ENCODE peak calls at places on chromosomes 12 and 14, in eight cellular contexts. One of them, this sample, is unnamed.

GRCh38 chr14:38752750-38753149 is 350.3 kb downstream of the SEC23A start:
- DNase-seq in HepG2: no peak
- DNase-seq in body of pancreas: no peak
- DNase-seq in astrocyte of the cerebellum: no peak
- DNase-seq in cardiac fibroblast: no peak
- DNase-seq in left ventricle myocardium inferior: no peak
- DNase-seq in Jurkat, Clone E6-1: no peak
- DNase-seq in OCI-LY7: no peak
- DNase-seq in this sample: no peak

GRCh38 chr14:44982594-44982993 is 20.6 kb downstream of the TOGARAM1 start:
- DNase-seq in OCI-LY7: no peak
- DNase-seq in body of pancreas: no peak
- DNase-seq in cardiac fibroblast: no peak
- DNase-seq in Jurkat, Clone E6-1: no peak
- DNase-seq in astrocyte of the cerebellum: no peak
- DNase-seq in left ventricle myocardium inferior: no peak
- DNase-seq in HepG2: no peak
- DNase-seq in this sample: no peak

GRCh38 chr12:3726455-3726854 is 26.5 kb downstream of the CRACR2A start:
- DNase-seq in HepG2: no peak
- DNase-seq in cardiac fibroblast: no peak
- DNase-seq in Jurkat, Clone E6-1: peak; percentile 46
- DNase-seq in astrocyte of the cerebellum: no peak
- DNase-seq in OCI-LY7: no peak
- DNase-seq in left ventricle myocardium inferior: no peak
- DNase-seq in body of pancreas: no peak
- DNase-seq in this sample: no peak

GRCh38 chr14:44567997-44568396 is 60.9 kb upstream of the FSCB start:
- DNase-seq in cardiac fibroblast: no peak
- DNase-seq in HepG2: no peak
- DNase-seq in Jurkat, Clone E6-1: no peak
- DNase-seq in body of pancreas: peak; percentile 6
- DNase-seq in OCI-LY7: no peak
- DNase-seq in astrocyte of the cerebellum: no peak
- DNase-seq in left ventricle myocardium inferior: no peak
- DNase-seq in this sample: no peak

GRCh38 chr12:59839514-59839913 is 243.7 kb downstream of the SLC16A7 start:
- DNase-seq in body of pancreas: no peak
- DNase-seq in Jurkat, Clone E6-1: no peak
- DNase-seq in HepG2: no peak
- DNase-seq in astrocyte of the cerebellum: no peak
- DNase-seq in OCI-LY7: no peak
- DNase-seq in cardiac fibroblast: peak; percentile 5
- DNase-seq in left ventricle myocardium inferior: no peak
- DNase-seq in this sample: no peak

GRCh38 chr12:843609-844008 is 91.2 kb downstream of the WNK1 start:
- DNase-seq in HepG2: no peak
- DNase-seq in OCI-LY7: no peak
- DNase-seq in body of pancreas: no peak
- DNase-seq in Jurkat, Clone E6-1: peak; percentile 29
- DNase-seq in astrocyte of the cerebellum: no peak
- DNase-seq in cardiac fibroblast: peak; percentile 35
- DNase-seq in left ventricle myocardium inferior: no peak
- DNase-seq in this sample: no peak

GRCh38 chr12:130157998-130158774 is 4.1 kb upstream of the FZD10 start:
- DNase-seq in left ventricle myocardium inferior: no peak
- DNase-seq in OCI-LY7: no peak
- DNase-seq in HepG2: no peak
- DNase-seq in body of pancreas: no peak
- DNase-seq in Jurkat, Clone E6-1: no peak
- DNase-seq in cardiac fibroblast: no peak
- DNase-seq in astrocyte of the cerebellum: no peak
- DNase-seq in this sample: no peak

GRCh38 chr12:34405286-34406227 is 383.3 kb downstream of the ALG10 start:
- DNase-seq in astrocyte of the cerebellum: no peak
- DNase-seq in left ventricle myocardium inferior: peak; percentile 8
- DNase-seq in body of pancreas: peak; percentile 2
- DNase-seq in OCI-LY7: no peak
- DNase-seq in Jurkat, Clone E6-1: no peak
- DNase-seq in cardiac fibroblast: no peak
- DNase-seq in HepG2: no peak
- DNase-seq in this sample: peak; percentile 2

GRCh38 chr14:36510078-36510799 is 9.8 kb downstream of the NKX2-1 start:
- DNase-seq in cardiac fibroblast: no peak
- DNase-seq in astrocyte of the cerebellum: no peak
- DNase-seq in OCI-LY7: no peak
- DNase-seq in Jurkat, Clone E6-1: peak; percentile 57
- DNase-seq in HepG2: no peak
- DNase-seq in left ventricle myocardium inferior: no peak
- DNase-seq in body of pancreas: no peak
- DNase-seq in this sample: no peak
- H3K4me3 ChIP-seq in cardiac fibroblast: no peak overlapping the region
- H3K4me3 ChIP-seq in astrocyte of the cerebellum: no peak overlapping the region
- H3K4me3 ChIP-seq in OCI-LY7: no peak overlapping the region
- H3K4me3 ChIP-seq in Jurkat, Clone E6-1: no peak overlapping the region
- H3K4me3 ChIP-seq in HepG2: no peak overlapping the region
- H3K4me3 ChIP-seq in left ventricle myocardium inferior: no peak overlapping the region
- H3K4me3 ChIP-seq in body of pancreas: no peak overlapping the region
- H3K4me3 ChIP-seq in this sample: no peak overlapping the region

DNA sequence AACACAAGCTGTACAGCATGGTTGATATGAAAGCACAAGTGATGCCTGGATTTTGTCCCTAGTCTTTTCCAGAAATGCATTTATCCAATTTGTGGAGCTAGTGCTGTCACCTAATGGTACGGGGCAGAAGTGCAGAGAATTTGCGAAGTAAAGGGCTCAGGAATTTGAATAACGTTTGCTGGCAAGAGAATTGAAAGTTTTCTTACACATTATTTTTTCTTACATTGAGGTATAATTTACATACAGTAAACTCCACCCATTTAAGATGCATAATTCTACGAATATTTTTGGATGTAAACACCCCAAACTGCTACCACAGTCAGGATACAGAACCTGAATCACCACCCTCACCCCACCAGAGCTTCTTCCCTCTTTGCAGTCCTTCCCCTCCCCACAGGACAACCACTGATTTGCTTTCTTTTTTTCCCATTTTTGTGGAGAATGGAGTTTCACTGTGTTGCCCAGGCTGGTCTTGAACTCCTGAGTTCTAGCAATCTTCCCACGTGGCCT is 3.5 kb downstream of the AICDA start:
- DNase-seq in cardiac fibroblast: peak; percentile 77
- DNase-seq in OCI-LY7: peak; percentile 67
- DNase-seq in Jurkat, Clone E6-1: no peak
- DNase-seq in HepG2: peak; percentile 28
- DNase-seq in body of pancreas: peak; percentile 6
- DNase-seq in astrocyte of the cerebellum: peak; percentile 23
- DNase-seq in left ventricle myocardium inferior: no peak
- DNase-seq in this sample: peak; percentile 22
- H3K4me3 ChIP-seq in cardiac fibroblast: no peak overlapping the region
- H3K4me3 ChIP-seq in OCI-LY7: peak overlapping the region; percentile 72
- H3K4me3 ChIP-seq in Jurkat, Clone E6-1: no peak overlapping the region
- H3K4me3 ChIP-seq in HepG2: no peak overlapping the region
- H3K4me3 ChIP-seq in body of pancreas: no peak overlapping the region
- H3K4me3 ChIP-seq in astrocyte of the cerebellum: no peak overlapping the region
- H3K4me3 ChIP-seq in left ventricle myocardium inferior: no peak overlapping the region
- H3K4me3 ChIP-seq in this sample: no peak overlapping the region

GRCh38 chr12:2194571-2194970 is 141.8 kb downstream of the CACNA1C start:
- DNase-seq in OCI-LY7: no peak
- DNase-seq in Jurkat, Clone E6-1: no peak
- DNase-seq in HepG2: no peak
- DNase-seq in left ventricle myocardium inferior: no peak
- DNase-seq in astrocyte of the cerebellum: no peak
- DNase-seq in body of pancreas: no peak
- DNase-seq in cardiac fibroblast: no peak
- DNase-seq in this sample: no peak

GRCh38 chr12:2198088-2198501 is 145.3 kb downstream of the CACNA1C start:
- DNase-seq in left ventricle myocardium inferior: no peak
- DNase-seq in cardiac fibroblast: peak; percentile 67
- DNase-seq in HepG2: no peak
- DNase-seq in body of pancreas: no peak
- DNase-seq in Jurkat, Clone E6-1: no peak
- DNase-seq in OCI-LY7: no peak
- DNase-seq in astrocyte of the cerebellum: peak; percentile 80
- DNase-seq in this sample: no peak

GRCh38 chr12:2194060-2194459 is 141.3 kb downstream of the CACNA1C start:
- DNase-seq in body of pancreas: no peak
- DNase-seq in cardiac fibroblast: no peak
- DNase-seq in HepG2: no peak
- DNase-seq in astrocyte of the cerebellum: no peak
- DNase-seq in Jurkat, Clone E6-1: no peak
- DNase-seq in OCI-LY7: no peak
- DNase-seq in left ventricle myocardium inferior: no peak
- DNase-seq in this sample: no peak

GRCh38 chr12:2195085-2195484 is 142.3 kb downstream of the CACNA1C start:
- DNase-seq in left ventricle myocardium inferior: no peak
- DNase-seq in HepG2: no peak
- DNase-seq in astrocyte of the cerebellum: no peak
- DNase-seq in OCI-LY7: no peak
- DNase-seq in body of pancreas: no peak
- DNase-seq in Jurkat, Clone E6-1: no peak
- DNase-seq in cardiac fibroblast: no peak
- DNase-seq in this sample: no peak

DNA sequence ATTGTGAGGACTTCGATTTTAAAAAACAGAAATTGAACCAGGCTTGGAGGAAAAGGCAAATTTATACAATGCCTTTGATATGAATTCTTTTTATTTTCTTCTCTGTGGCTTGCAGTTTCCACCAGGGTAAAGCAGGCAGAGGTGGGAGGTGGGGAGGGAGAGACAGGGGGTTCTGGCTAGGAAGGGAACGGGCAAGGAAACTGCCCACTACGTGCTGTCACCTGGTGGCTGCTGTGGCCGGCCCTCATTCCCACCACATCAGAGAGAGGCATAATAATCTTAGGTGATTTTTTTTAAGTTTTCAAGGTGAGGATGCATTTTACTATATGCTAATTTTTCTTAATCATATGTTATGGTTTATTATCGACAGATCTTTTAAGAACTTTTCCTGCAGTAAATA is 145.8 kb downstream of the CACNA1C start:
- DNase-seq in left ventricle myocardium inferior: no peak
- DNase-seq in astrocyte of the cerebellum: no peak
- DNase-seq in cardiac fibroblast: no peak
- DNase-seq in Jurkat, Clone E6-1: no peak
- DNase-seq in OCI-LY7: no peak
- DNase-seq in body of pancreas: no peak
- DNase-seq in HepG2: no peak
- DNase-seq in this sample: no peak
- H3K4me3 ChIP-seq in left ventricle myocardium inferior: no peak overlapping the region
- H3K4me3 ChIP-seq in astrocyte of the cerebellum: no peak overlapping the region
- H3K4me3 ChIP-seq in cardiac fibroblast: no peak overlapping the region
- H3K4me3 ChIP-seq in Jurkat, Clone E6-1: no peak overlapping the region
- H3K4me3 ChIP-seq in OCI-LY7: no peak overlapping the region
- H3K4me3 ChIP-seq in body of pancreas: no peak overlapping the region
- H3K4me3 ChIP-seq in HepG2: no peak overlapping the region
- H3K4me3 ChIP-seq in this sample: no peak overlapping the region

DNA sequence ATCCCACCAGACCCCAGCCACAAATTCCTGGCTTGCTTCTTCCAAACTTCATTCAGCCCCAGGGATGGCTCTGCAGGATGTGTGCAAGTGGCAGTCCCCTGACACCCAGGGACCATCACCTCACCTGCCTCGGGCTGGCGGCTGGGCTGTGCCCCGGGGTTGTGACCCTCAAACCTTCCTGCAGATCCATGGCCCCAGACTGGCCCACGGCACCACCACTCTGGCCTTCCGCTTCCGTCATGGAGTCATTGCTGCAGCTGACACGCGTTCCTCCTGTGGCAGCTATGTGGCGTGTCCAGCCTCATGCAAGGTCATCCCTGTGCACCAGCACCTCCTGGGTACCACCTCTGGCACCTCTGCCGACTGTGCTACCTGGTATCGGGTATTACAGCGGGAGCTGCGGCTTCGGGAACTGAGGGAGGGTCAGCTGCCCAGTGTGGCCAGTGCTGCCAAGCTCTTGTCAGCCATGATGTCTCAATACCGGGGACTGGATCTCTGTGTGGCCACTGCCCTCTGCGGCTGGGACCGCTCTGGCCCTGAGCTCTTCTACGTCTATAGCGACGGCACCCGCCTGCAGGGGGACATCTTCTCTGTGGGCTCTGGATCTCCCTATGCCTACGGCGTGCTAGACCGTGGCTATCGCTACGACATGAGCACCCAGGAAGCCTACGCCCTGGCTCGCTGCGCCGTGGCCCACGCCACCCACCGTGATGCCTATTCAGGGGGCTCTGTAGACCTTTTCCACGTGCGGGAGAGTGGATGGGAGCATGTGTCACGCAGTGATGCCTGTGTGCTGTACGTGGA is at the start of gene PSMB11:
- DNase-seq in body of pancreas: no peak
- DNase-seq in OCI-LY7: no peak
- DNase-seq in HepG2: no peak
- DNase-seq in Jurkat, Clone E6-1: no peak
- DNase-seq in left ventricle myocardium inferior: no peak
- DNase-seq in cardiac fibroblast: no peak
- DNase-seq in astrocyte of the cerebellum: no peak
- DNase-seq in this sample: no peak
- H3K4me3 ChIP-seq in body of pancreas: no peak within 1 kb of the TSS
- H3K4me3 ChIP-seq in OCI-LY7: no peak within 1 kb of the TSS
- H3K4me3 ChIP-seq in HepG2: no peak within 1 kb of the TSS
- H3K4me3 ChIP-seq in Jurkat, Clone E6-1: no peak within 1 kb of the TSS
- H3K4me3 ChIP-seq in left ventricle myocardium inferior: no peak within 1 kb of the TSS
- H3K4me3 ChIP-seq in cardiac fibroblast: no peak within 1 kb of the TSS
- H3K4me3 ChIP-seq in astrocyte of the cerebellum: no peak within 1 kb of the TSS
- H3K4me3 ChIP-seq in this sample: no peak within 1 kb of the TSS

GRCh38 chr12:116133609-116134214 is 143.8 kb downstream of the MED13L start:
- DNase-seq in HepG2: no peak
- DNase-seq in body of pancreas: no peak
- DNase-seq in OCI-LY7: no peak
- DNase-seq in Jurkat, Clone E6-1: no peak
- DNase-seq in left ventricle myocardium inferior: no peak
- DNase-seq in cardiac fibroblast: no peak
- DNase-seq in astrocyte of the cerebellum: no peak
- DNase-seq in this sample: no peak

GRCh38 chr12:116127858-116128257 is 149.6 kb downstream of the MED13L start:
- DNase-seq in astrocyte of the cerebellum: no peak
- DNase-seq in HepG2: no peak
- DNase-seq in left ventricle myocardium inferior: no peak
- DNase-seq in cardiac fibroblast: no peak
- DNase-seq in Jurkat, Clone E6-1: no peak
- DNase-seq in OCI-LY7: no peak
- DNase-seq in body of pancreas: no peak
- DNase-seq in this sample: no peak

GRCh38 chr12:116128779-116129178 is 148.7 kb downstream of the MED13L start:
- DNase-seq in body of pancreas: no peak
- DNase-seq in Jurkat, Clone E6-1: no peak
- DNase-seq in astrocyte of the cerebellum: no peak
- DNase-seq in HepG2: no peak
- DNase-seq in cardiac fibroblast: no peak
- DNase-seq in left ventricle myocardium inferior: no peak
- DNase-seq in OCI-LY7: no peak
- DNase-seq in this sample: no peak

GRCh38 chr12:116133149-116133548 is 144.3 kb downstream of the MED13L start:
- DNase-seq in astrocyte of the cerebellum: no peak
- DNase-seq in Jurkat, Clone E6-1: no peak
- DNase-seq in body of pancreas: no peak
- DNase-seq in HepG2: peak; percentile 78
- DNase-seq in OCI-LY7: no peak
- DNase-seq in left ventricle myocardium inferior: no peak
- DNase-seq in cardiac fibroblast: peak; percentile 38
- DNase-seq in this sample: no peak

DNA sequence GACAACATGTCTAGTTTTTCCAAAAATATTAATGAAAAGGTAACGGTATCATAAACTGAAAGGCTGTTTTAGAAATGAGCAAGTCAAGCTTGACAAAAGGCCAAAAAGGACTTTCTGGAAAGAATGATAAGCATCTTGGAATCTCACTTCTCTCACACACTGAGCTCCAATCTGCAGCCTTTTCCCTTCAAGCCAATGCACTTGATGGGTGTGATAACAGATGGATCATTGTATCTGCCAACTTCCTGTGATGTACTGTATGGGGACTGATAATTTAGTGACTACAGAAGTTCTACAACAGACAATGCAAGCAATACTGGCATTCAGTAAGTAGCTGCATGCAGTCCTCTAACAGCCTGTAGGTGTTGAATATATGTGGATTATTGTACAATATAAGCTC is 147.1 kb downstream of the MED13L start:
- DNase-seq in Jurkat, Clone E6-1: no peak
- DNase-seq in cardiac fibroblast: peak; percentile 10
- DNase-seq in left ventricle myocardium inferior: no peak
- DNase-seq in astrocyte of the cerebellum: no peak
- DNase-seq in OCI-LY7: no peak
- DNase-seq in HepG2: no peak
- DNase-seq in body of pancreas: no peak
- DNase-seq in this sample: no peak
- H3K4me3 ChIP-seq in Jurkat, Clone E6-1: no peak overlapping the region
- H3K4me3 ChIP-seq in cardiac fibroblast: no peak overlapping the region
- H3K4me3 ChIP-seq in left ventricle myocardium inferior: no peak overlapping the region
- H3K4me3 ChIP-seq in astrocyte of the cerebellum: no peak overlapping the region
- H3K4me3 ChIP-seq in OCI-LY7: no peak overlapping the region
- H3K4me3 ChIP-seq in HepG2: no peak overlapping the region
- H3K4me3 ChIP-seq in body of pancreas: no peak overlapping the region
- H3K4me3 ChIP-seq in this sample: no peak overlapping the region